ENCODE peak calls at places on chromosome 16, in ten cellular contexts. U is upper lobe of left lung, S is Peyer's patch, T is lower leg skin, B is A549, N is esophagus squamous epithelium, V is endothelial cell of umbilical vein, R is gastrocnemius medialis, X is body of pancreas, D is uterus. H is an unnamed sample.

GRCh38 chr16:68065716-68066305 is 19.4 kb upstream of the NFATC3 start:
- DNase-seq in N (no peak), V (peak; percentile 57), D (no peak), S (peak; percentile 29), T (peak; percentile 26), R (no peak), X (no peak), U (no peak), B (no peak), H (peak; percentile 72)

GRCh38 chr16:55418586-55418985 is 60.4 kb upstream of the MMP2 start:
- DNase-seq in D (no peak), V (no peak), X (no peak), T (no peak), U (no peak), S (no peak), B (no peak), N (no peak), R (no peak), H (peak; percentile 8)

GRCh38 chr16:84885024-84885910 is 65.5 kb downstream of the CRISPLD2 start:
- DNase-seq in S (no peak), N (no peak), T (no peak), V (peak; percentile 62), R (no peak), D (no peak), U (no peak), B (no peak), X (peak; percentile 18), H (no peak)

GRCh38 chr16:59210955-59211541 is 476.9 kb upstream of the GOT2 start:
- DNase-seq in R (no peak), S (no peak), T (no peak), D (no peak), X (peak; percentile 5), U (no peak), B (peak; percentile 96), V (peak; percentile 97), N (no peak), H (no peak)

GRCh38 chr16:48612621-48613020 is 2.6 kb upstream of the N4BP1 start:
- DNase-seq in S (no peak), B (no peak), X (no peak), U (no peak), R (no peak), V (no peak), N (no peak), D (no peak), T (peak; percentile 40), H (no peak)

GRCh38 chr16:29745853-29746345 is at the start of gene C16orf54:
- DNase-seq in B (no peak), U (peak; percentile 88), X (peak; percentile 38), V (no peak), R (peak; percentile 13), D (peak; percentile 34), S (peak; percentile 96), N (peak; percentile 51), T (peak; percentile 94), H (peak; percentile 38)

GRCh38 chr16:56869513-56870270 is 4.7 kb downstream of the SLC12A3 start:
- DNase-seq in T (no peak), X (no peak), R (no peak), U (peak; percentile 72), N (no peak), B (peak; percentile 80), V (no peak), D (no peak), S (peak; percentile 62), H (no peak)

GRCh38 chr16:2204727-2205103 is 539 bp upstream of the MLST8 start:
- DNase-seq in S (no peak), X (no peak), D (no peak), T (no peak), V (no peak), B (no peak), N (no peak), R (no peak), U (no peak), H (no peak)

GRCh38 chr16:7541026-7541425 is 208.4 kb downstream of the RBFOX1 start:
- DNase-seq in R (no peak), N (no peak), T (no peak), B (no peak), X (no peak), U (no peak), S (no peak), V (no peak), D (no peak), H (no peak)

GRCh38 chr16:75593308-75593707 is 27.1 kb downstream of the GABARAPL2 start:
- DNase-seq in R (no peak), X (no peak), U (no peak), D (no peak), T (peak; percentile 29), V (no peak), S (no peak), N (no peak), B (no peak), H (no peak)

GRCh38 chr16:75589301-75589700 is 23.1 kb downstream of the GABARAPL2 start:
- DNase-seq in R (no peak), B (no peak), U (no peak), X (no peak), D (no peak), N (no peak), S (no peak), V (no peak), T (peak; percentile 70), H (peak; percentile 20)

GRCh38 chr16:75588716-75589115 is 22.5 kb downstream of the GABARAPL2 start:
- DNase-seq in X (no peak), D (no peak), V (no peak), N (no peak), T (peak; percentile 67), B (no peak), U (no peak), R (no peak), S (no peak), H (peak; percentile 50)

GRCh38 chr16:75593825-75594820 is 27.9 kb downstream of the GABARAPL2 start:
- DNase-seq in R (no peak), U (no peak), N (no peak), B (peak; percentile 48), V (peak; percentile 48), S (no peak), X (no peak), D (no peak), T (peak; percentile 45), H (no peak)

GRCh38 chr16:75591001-75591852 is 25.0 kb downstream of the GABARAPL2 start:
- DNase-seq in U (no peak), S (no peak), R (peak; percentile 7), T (peak; percentile 84), B (no peak), N (no peak), V (peak; percentile 52), X (peak; percentile 31), D (peak; percentile 77), H (no peak)
- TF ChIP-seq CTCF in U (no peak), S (no peak), R (no peak), T (no peak), B (no peak), N (no peak), V (no peak), X (no peak), D (no peak), H (no peak)

DNA sequence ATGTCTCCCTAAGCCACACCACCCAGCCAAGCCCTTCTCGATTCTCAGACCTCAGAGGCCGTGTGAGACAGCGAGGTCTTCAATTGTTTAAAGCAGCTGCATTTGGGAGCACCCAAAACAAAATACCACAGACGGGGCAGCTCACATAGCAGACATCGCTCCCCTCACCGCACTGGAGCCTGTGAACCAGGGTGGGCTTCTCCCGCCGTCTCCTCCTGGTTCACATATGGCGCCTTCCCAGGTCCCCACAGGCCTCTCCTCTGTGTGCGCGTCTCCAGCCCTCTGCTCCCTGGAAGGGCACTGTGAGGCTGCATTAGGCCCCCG is 34.7 kb upstream of the SSTR5 start:
- DNase-seq in T (no peak), S (no peak), X (no peak), U (no peak), B (no peak), R (no peak), D (no peak), N (no peak), V (no peak), H (no peak)
- TF ChIP-seq POLR2A in T (no peak), S (no peak), X (no peak), U (no peak), B (no peak), R (no peak), D (no peak), N (no peak), V (no peak), H (no peak)

GRCh38 chr16:23072769-23073549 is 76.3 kb downstream of the USP31 start:
- DNase-seq in U (no peak), D (no peak), B (peak; percentile 59), T (no peak), V (no peak), S (no peak), R (no peak), N (no peak), X (no peak), H (no peak)
- TF ChIP-seq CTCF in U (no peak), D (no peak), B (peak; percentile 5), T (no peak), V (no peak), S (no peak), R (no peak), N (no peak), X (no peak), H (no peak)

GRCh38 chr16:27551046-27551445 is 1.1 kb downstream of the KATNIP start:
- DNase-seq in X (no peak), R (no peak), T (no peak), U (no peak), D (no peak), B (no peak), S (no peak), V (no peak), N (no peak), H (no peak)

GRCh38 chr16:27547851-27548250 is 1.9 kb downstream of the GTF3C1 start:
- DNase-seq in D (no peak), V (no peak), X (no peak), S (no peak), R (no peak), N (no peak), T (no peak), U (no peak), B (no peak), H (no peak)

GRCh38 chr16:27549607-27549856 is 181 bp downstream of the GTF3C1 start:
- DNase-seq in T (no peak), R (no peak), V (no peak), U (no peak), S (no peak), X (no peak), B (no peak), D (no peak), N (no peak), H (no peak)

GRCh38 chr16:27550582-27550920 is 607 bp downstream of the KATNIP start:
- DNase-seq in S (no peak), N (no peak), B (peak; percentile 7), D (no peak), R (no peak), U (no peak), V (no peak), X (no peak), T (no peak), H (no peak)

DNA sequence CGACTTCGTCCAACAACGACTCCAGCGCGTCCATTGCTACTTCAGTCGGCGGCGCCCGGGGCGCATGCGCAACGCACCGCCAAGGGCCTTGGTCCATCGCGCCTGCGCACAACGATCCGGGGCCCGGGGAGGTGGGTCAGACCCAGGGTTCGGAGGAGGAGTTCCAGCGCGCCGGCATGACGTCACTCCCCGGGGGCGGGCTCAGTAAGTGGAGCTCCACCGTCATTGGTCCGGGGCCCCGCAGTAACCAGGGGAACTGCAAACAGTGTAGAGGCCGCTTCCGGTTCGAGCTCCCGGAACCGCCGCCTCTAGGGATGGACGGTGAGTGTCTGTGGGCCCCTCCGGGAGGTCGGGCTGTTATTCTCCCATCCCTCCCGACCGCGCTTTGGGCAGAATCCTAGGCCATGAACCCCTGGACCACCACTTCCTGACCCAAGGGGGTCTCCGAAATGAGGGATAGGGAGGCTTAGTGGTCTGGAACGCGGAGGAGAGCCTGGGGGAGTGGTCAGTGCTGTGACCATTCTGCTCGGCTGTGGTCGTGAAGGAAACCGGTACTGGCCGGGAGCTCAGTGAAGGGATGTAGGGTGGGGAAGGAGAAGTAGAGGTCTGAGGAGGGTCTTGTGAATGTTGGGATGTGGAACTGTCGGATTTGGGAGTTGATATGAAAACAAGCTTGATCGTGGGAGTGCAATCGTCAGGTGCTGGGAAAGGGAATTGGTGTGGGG is at the start of the genes GTF3C1 and KATNIP:
- DNase-seq in N (peak; percentile 96), B (peak; percentile 98), U (peak; percentile 100), T (peak; percentile 100), D (peak; percentile 100), R (peak; percentile 99), X (peak; percentile 100), V (peak; percentile 99), S (peak; percentile 100), H (peak; percentile 100)
- TF ChIP-seq POLR2A in N (peak; percentile 58), B (peak; percentile 77), U (peak; percentile 68), T (no peak), D (peak; percentile 81), R (peak; percentile 82), X (peak; percentile 69), V (peak; percentile 86), S (peak; percentile 61), H (peak; percentile 92)